ENCODE peak calls at places on chromosomes 16 and 17, in eight cellular contexts. One of them, this sample, is unnamed.

GRCh38 chr16:58127033-58127556 is 2.1 kb downstream of the CFAP20 start:
- DNase-seq in ovary: peak; percentile 36
- DNase-seq in frontal cortex: no peak
- DNase-seq in activated CD4-positive, alpha-beta T cell treated with anti-CD3 and anti-CD28 coated beads, Interleukin-2, amount 10 ng/mL, durations not matched to agents 7 days and 5 days: peak; percentile 64
- DNase-seq in KBM-7: peak; percentile 50
- DNase-seq in activated CD8-positive, alpha-beta memory T cell treated with anti-CD3 and anti-CD28 coated beads, Interleukin-2, amount 50 U/mL, for 48 hours: no peak
- DNase-seq in AG04449: no peak
- DNase-seq in NCI-H748 treated with DMSO at 0.1 percent for 48 hours: peak; percentile 52
- DNase-seq in this sample: peak; percentile 65

GRCh38 chr17:34739386-34739785 is 160.0 kb downstream of the TMEM132E start:
- DNase-seq in ovary: no peak
- DNase-seq in frontal cortex: no peak
- DNase-seq in activated CD4-positive, alpha-beta T cell treated with anti-CD3 and anti-CD28 coated beads, Interleukin-2, amount 10 ng/mL, durations not matched to agents 7 days and 5 days: no peak
- DNase-seq in KBM-7: no peak
- DNase-seq in activated CD8-positive, alpha-beta memory T cell treated with anti-CD3 and anti-CD28 coated beads, Interleukin-2, amount 50 U/mL, for 48 hours: peak; percentile 20
- DNase-seq in AG04449: no peak
- DNase-seq in NCI-H748 treated with DMSO at 0.1 percent for 48 hours: no peak
- DNase-seq in this sample: no peak

GRCh38 chr17:68352041-68352440 is 60.7 kb downstream of the ARSG start:
- DNase-seq in ovary: no peak
- DNase-seq in frontal cortex: no peak
- DNase-seq in activated CD4-positive, alpha-beta T cell treated with anti-CD3 and anti-CD28 coated beads, Interleukin-2, amount 10 ng/mL, durations not matched to agents 7 days and 5 days: no peak
- DNase-seq in KBM-7: no peak
- DNase-seq in activated CD8-positive, alpha-beta memory T cell treated with anti-CD3 and anti-CD28 coated beads, Interleukin-2, amount 50 U/mL, for 48 hours: no peak
- DNase-seq in AG04449: no peak
- DNase-seq in NCI-H748 treated with DMSO at 0.1 percent for 48 hours: no peak
- DNase-seq in this sample: no peak

GRCh38 chr17:78342438-78343098 is 17.3 kb downstream of the SOCS3 start:
- DNase-seq in ovary: peak; percentile 86
- DNase-seq in frontal cortex: no peak
- DNase-seq in activated CD4-positive, alpha-beta T cell treated with anti-CD3 and anti-CD28 coated beads, Interleukin-2, amount 10 ng/mL, durations not matched to agents 7 days and 5 days: no peak
- DNase-seq in KBM-7: no peak
- DNase-seq in activated CD8-positive, alpha-beta memory T cell treated with anti-CD3 and anti-CD28 coated beads, Interleukin-2, amount 50 U/mL, for 48 hours: no peak
- DNase-seq in AG04449: no peak
- DNase-seq in NCI-H748 treated with DMSO at 0.1 percent for 48 hours: no peak
- DNase-seq in this sample: peak; percentile 96

GRCh38 chr17:185445-186138 is 4.1 kb upstream of the DOC2B start:
- DNase-seq in ovary: no peak
- DNase-seq in frontal cortex: no peak
- DNase-seq in activated CD4-positive, alpha-beta T cell treated with anti-CD3 and anti-CD28 coated beads, Interleukin-2, amount 10 ng/mL, durations not matched to agents 7 days and 5 days: no peak
- DNase-seq in KBM-7: no peak
- DNase-seq in activated CD8-positive, alpha-beta memory T cell treated with anti-CD3 and anti-CD28 coated beads, Interleukin-2, amount 50 U/mL, for 48 hours: no peak
- DNase-seq in AG04449: no peak
- DNase-seq in NCI-H748 treated with DMSO at 0.1 percent for 48 hours: no peak
- DNase-seq in this sample: no peak

GRCh38 chr16:74601131-74601871 is 5.6 kb downstream of the GLG1 start:
- DNase-seq in ovary: no peak
- DNase-seq in frontal cortex: no peak
- DNase-seq in activated CD4-positive, alpha-beta T cell treated with anti-CD3 and anti-CD28 coated beads, Interleukin-2, amount 10 ng/mL, durations not matched to agents 7 days and 5 days: peak; percentile 84
- DNase-seq in KBM-7: peak; percentile 24
- DNase-seq in activated CD8-positive, alpha-beta memory T cell treated with anti-CD3 and anti-CD28 coated beads, Interleukin-2, amount 50 U/mL, for 48 hours: peak; percentile 70
- DNase-seq in AG04449: no peak
- DNase-seq in NCI-H748 treated with DMSO at 0.1 percent for 48 hours: no peak
- DNase-seq in this sample: no peak

GRCh38 chr17:28404812-28405570 is 1.0 kb downstream of the SLC46A1 start:
- DNase-seq in ovary: no peak
- DNase-seq in frontal cortex: no peak
- DNase-seq in activated CD4-positive, alpha-beta T cell treated with anti-CD3 and anti-CD28 coated beads, Interleukin-2, amount 10 ng/mL, durations not matched to agents 7 days and 5 days: no peak
- DNase-seq in KBM-7: no peak
- DNase-seq in activated CD8-positive, alpha-beta memory T cell treated with anti-CD3 and anti-CD28 coated beads, Interleukin-2, amount 50 U/mL, for 48 hours: no peak
- DNase-seq in AG04449: no peak
- DNase-seq in NCI-H748 treated with DMSO at 0.1 percent for 48 hours: no peak
- DNase-seq in this sample: no peak

GRCh38 chr17:40615295-40615988 is 32.2 kb downstream of the SMARCE1 start:
- DNase-seq in ovary: peak; percentile 60
- DNase-seq in frontal cortex: no peak
- DNase-seq in activated CD4-positive, alpha-beta T cell treated with anti-CD3 and anti-CD28 coated beads, Interleukin-2, amount 10 ng/mL, durations not matched to agents 7 days and 5 days: peak; percentile 53
- DNase-seq in KBM-7: peak; percentile 43
- DNase-seq in activated CD8-positive, alpha-beta memory T cell treated with anti-CD3 and anti-CD28 coated beads, Interleukin-2, amount 50 U/mL, for 48 hours: no peak
- DNase-seq in AG04449: no peak
- DNase-seq in NCI-H748 treated with DMSO at 0.1 percent for 48 hours: peak; percentile 23
- DNase-seq in this sample: peak; percentile 15

GRCh38 chr16:19997264-19997663 is 76.4 kb downstream of the GPR139 start:
- DNase-seq in ovary: no peak
- DNase-seq in frontal cortex: no peak
- DNase-seq in activated CD4-positive, alpha-beta T cell treated with anti-CD3 and anti-CD28 coated beads, Interleukin-2, amount 10 ng/mL, durations not matched to agents 7 days and 5 days: no peak
- DNase-seq in KBM-7: no peak
- DNase-seq in activated CD8-positive, alpha-beta memory T cell treated with anti-CD3 and anti-CD28 coated beads, Interleukin-2, amount 50 U/mL, for 48 hours: no peak
- DNase-seq in AG04449: no peak
- DNase-seq in NCI-H748 treated with DMSO at 0.1 percent for 48 hours: peak; percentile 20
- DNase-seq in this sample: no peak

GRCh38 chr17:43418441-43419374 is 19.9 kb downstream of the ARL4D start:
- DNase-seq in ovary: no peak
- DNase-seq in frontal cortex: no peak
- DNase-seq in activated CD4-positive, alpha-beta T cell treated with anti-CD3 and anti-CD28 coated beads, Interleukin-2, amount 10 ng/mL, durations not matched to agents 7 days and 5 days: no peak
- DNase-seq in KBM-7: peak; percentile 50
- DNase-seq in activated CD8-positive, alpha-beta memory T cell treated with anti-CD3 and anti-CD28 coated beads, Interleukin-2, amount 50 U/mL, for 48 hours: no peak
- DNase-seq in AG04449: peak; percentile 74
- DNase-seq in NCI-H748 treated with DMSO at 0.1 percent for 48 hours: peak; percentile 96
- DNase-seq in this sample: peak; percentile 95

GRCh38 chr17:30363715-30364202 is 15.0 kb upstream of the CPD start:
- DNase-seq in ovary: no peak
- DNase-seq in frontal cortex: no peak
- DNase-seq in activated CD4-positive, alpha-beta T cell treated with anti-CD3 and anti-CD28 coated beads, Interleukin-2, amount 10 ng/mL, durations not matched to agents 7 days and 5 days: peak; percentile 80
- DNase-seq in KBM-7: peak; percentile 97
- DNase-seq in activated CD8-positive, alpha-beta memory T cell treated with anti-CD3 and anti-CD28 coated beads, Interleukin-2, amount 50 U/mL, for 48 hours: peak; percentile 82
- DNase-seq in AG04449: no peak
- DNase-seq in NCI-H748 treated with DMSO at 0.1 percent for 48 hours: no peak
- DNase-seq in this sample: no peak

GRCh38 chr17:65287040-65287439 is 149.9 kb downstream of the RGS9 start:
- DNase-seq in ovary: no peak
- DNase-seq in frontal cortex: no peak
- DNase-seq in activated CD4-positive, alpha-beta T cell treated with anti-CD3 and anti-CD28 coated beads, Interleukin-2, amount 10 ng/mL, durations not matched to agents 7 days and 5 days: no peak
- DNase-seq in KBM-7: no peak
- DNase-seq in activated CD8-positive, alpha-beta memory T cell treated with anti-CD3 and anti-CD28 coated beads, Interleukin-2, amount 50 U/mL, for 48 hours: no peak
- DNase-seq in AG04449: no peak
- DNase-seq in NCI-H748 treated with DMSO at 0.1 percent for 48 hours: no peak
- DNase-seq in this sample: peak; percentile 48

GRCh38 chr17:51165680-51166197 is 472 bp upstream of the NME2 start:
- DNase-seq in ovary: no peak
- DNase-seq in frontal cortex: no peak
- DNase-seq in activated CD4-positive, alpha-beta T cell treated with anti-CD3 and anti-CD28 coated beads, Interleukin-2, amount 10 ng/mL, durations not matched to agents 7 days and 5 days: no peak
- DNase-seq in KBM-7: no peak
- DNase-seq in activated CD8-positive, alpha-beta memory T cell treated with anti-CD3 and anti-CD28 coated beads, Interleukin-2, amount 50 U/mL, for 48 hours: peak; percentile 74
- DNase-seq in AG04449: no peak
- DNase-seq in NCI-H748 treated with DMSO at 0.1 percent for 48 hours: no peak
- DNase-seq in this sample: peak; percentile 9

GRCh38 chr17:43755389-43755875 is 3.2 kb downstream of the SOST start:
- DNase-seq in ovary: no peak
- DNase-seq in frontal cortex: no peak
- DNase-seq in activated CD4-positive, alpha-beta T cell treated with anti-CD3 and anti-CD28 coated beads, Interleukin-2, amount 10 ng/mL, durations not matched to agents 7 days and 5 days: peak; percentile 23
- DNase-seq in KBM-7: no peak
- DNase-seq in activated CD8-positive, alpha-beta memory T cell treated with anti-CD3 and anti-CD28 coated beads, Interleukin-2, amount 50 U/mL, for 48 hours: peak; percentile 60
- DNase-seq in AG04449: no peak
- DNase-seq in NCI-H748 treated with DMSO at 0.1 percent for 48 hours: no peak
- DNase-seq in this sample: no peak

GRCh38 chr16:89172901-89173628 is 1.5 kb downstream of the CDH15 start:
- DNase-seq in ovary: no peak
- DNase-seq in frontal cortex: no peak
- DNase-seq in activated CD4-positive, alpha-beta T cell treated with anti-CD3 and anti-CD28 coated beads, Interleukin-2, amount 10 ng/mL, durations not matched to agents 7 days and 5 days: no peak
- DNase-seq in KBM-7: no peak
- DNase-seq in activated CD8-positive, alpha-beta memory T cell treated with anti-CD3 and anti-CD28 coated beads, Interleukin-2, amount 50 U/mL, for 48 hours: no peak
- DNase-seq in AG04449: no peak
- DNase-seq in NCI-H748 treated with DMSO at 0.1 percent for 48 hours: no peak
- DNase-seq in this sample: peak; percentile 63

GRCh38 chr17:81576621-81577277 is 24.6 kb upstream of the FAAP100 start:
- DNase-seq in ovary: no peak
- DNase-seq in frontal cortex: no peak
- DNase-seq in activated CD4-positive, alpha-beta T cell treated with anti-CD3 and anti-CD28 coated beads, Interleukin-2, amount 10 ng/mL, durations not matched to agents 7 days and 5 days: no peak
- DNase-seq in KBM-7: no peak
- DNase-seq in activated CD8-positive, alpha-beta memory T cell treated with anti-CD3 and anti-CD28 coated beads, Interleukin-2, amount 50 U/mL, for 48 hours: no peak
- DNase-seq in AG04449: no peak
- DNase-seq in NCI-H748 treated with DMSO at 0.1 percent for 48 hours: no peak
- DNase-seq in this sample: peak; percentile 56

GRCh38 chr17:3531266-3532101 is 26.1 kb downstream of the TRPV3 start:
- DNase-seq in ovary: no peak
- DNase-seq in frontal cortex: peak; percentile 82
- DNase-seq in activated CD4-positive, alpha-beta T cell treated with anti-CD3 and anti-CD28 coated beads, Interleukin-2, amount 10 ng/mL, durations not matched to agents 7 days and 5 days: no peak
- DNase-seq in KBM-7: no peak
- DNase-seq in activated CD8-positive, alpha-beta memory T cell treated with anti-CD3 and anti-CD28 coated beads, Interleukin-2, amount 50 U/mL, for 48 hours: no peak
- DNase-seq in AG04449: no peak
- DNase-seq in NCI-H748 treated with DMSO at 0.1 percent for 48 hours: no peak
- DNase-seq in this sample: peak; percentile 77

GRCh38 chr17:73646409-73647305 is 2.4 kb upstream of the SDK2 start:
- DNase-seq in ovary: no peak
- DNase-seq in frontal cortex: no peak
- DNase-seq in activated CD4-positive, alpha-beta T cell treated with anti-CD3 and anti-CD28 coated beads, Interleukin-2, amount 10 ng/mL, durations not matched to agents 7 days and 5 days: peak; percentile 42
- DNase-seq in KBM-7: no peak
- DNase-seq in activated CD8-positive, alpha-beta memory T cell treated with anti-CD3 and anti-CD28 coated beads, Interleukin-2, amount 50 U/mL, for 48 hours: peak; percentile 45
- DNase-seq in AG04449: no peak
- DNase-seq in NCI-H748 treated with DMSO at 0.1 percent for 48 hours: no peak
- DNase-seq in this sample: no peak

GRCh38 chr16:85377388-85378144 is 235.6 kb upstream of the GSE1 start:
- DNase-seq in ovary: no peak
- DNase-seq in frontal cortex: no peak
- DNase-seq in activated CD4-positive, alpha-beta T cell treated with anti-CD3 and anti-CD28 coated beads, Interleukin-2, amount 10 ng/mL, durations not matched to agents 7 days and 5 days: no peak
- DNase-seq in KBM-7: peak; percentile 90
- DNase-seq in activated CD8-positive, alpha-beta memory T cell treated with anti-CD3 and anti-CD28 coated beads, Interleukin-2, amount 50 U/mL, for 48 hours: no peak
- DNase-seq in AG04449: no peak
- DNase-seq in NCI-H748 treated with DMSO at 0.1 percent for 48 hours: no peak
- DNase-seq in this sample: no peak

GRCh38 chr16:30896203-30896889 is at the start of gene CTF1:
- DNase-seq in ovary: peak; percentile 92
- DNase-seq in frontal cortex: peak; percentile 57
- DNase-seq in activated CD4-positive, alpha-beta T cell treated with anti-CD3 and anti-CD28 coated beads, Interleukin-2, amount 10 ng/mL, durations not matched to agents 7 days and 5 days: no peak
- DNase-seq in KBM-7: no peak
- DNase-seq in activated CD8-positive, alpha-beta memory T cell treated with anti-CD3 and anti-CD28 coated beads, Interleukin-2, amount 50 U/mL, for 48 hours: no peak
- DNase-seq in AG04449: peak; percentile 75
- DNase-seq in NCI-H748 treated with DMSO at 0.1 percent for 48 hours: no peak
- DNase-seq in this sample: peak; percentile 88

GRCh38 chr16:53695070-53695469 is 8.6 kb downstream of the RPGRIP1L start:
- DNase-seq in ovary: no peak
- DNase-seq in frontal cortex: no peak
- DNase-seq in activated CD4-positive, alpha-beta T cell treated with anti-CD3 and anti-CD28 coated beads, Interleukin-2, amount 10 ng/mL, durations not matched to agents 7 days and 5 days: no peak
- DNase-seq in KBM-7: no peak
- DNase-seq in activated CD8-positive, alpha-beta memory T cell treated with anti-CD3 and anti-CD28 coated beads, Interleukin-2, amount 50 U/mL, for 48 hours: no peak
- DNase-seq in AG04449: peak; percentile 72
- DNase-seq in NCI-H748 treated with DMSO at 0.1 percent for 48 hours: no peak
- DNase-seq in this sample: peak; percentile 41